ENCODE peak calls at places on chromosomes 13 and 19, in eight cellular contexts. L is Calu3, U is posterior cingulate gyrus, X is HFFc6, H is body of pancreas, V is activated T-helper 1 cell treated with Interleukin-2 at 50 U/mL for 16 hours, M is dorsolateral prefrontal cortex, O is anterior cingulate cortex. R is an unnamed sample.

GRCh38 chr19:53597023-53597422 is 34.8 kb upstream of the DPRX start:
- DNase-seq in U (no peak), O (no peak), M (no peak), V (no peak), H (no peak), L (no peak), X (no peak), R (no peak)

GRCh38 chr19:18791315-18791678 is 192 bp upstream of the COMP start:
- DNase-seq in M (no peak), H (no peak), U (no peak), X (no peak), V (no peak), L (no peak), O (no peak), R (no peak)

GRCh38 chr19:14492756-14493337 is 3.1 kb downstream of the GIPC1 start:
- DNase-seq in X (no peak), O (no peak), L (no peak), H (no peak), U (no peak), M (no peak), V (no peak), R (no peak)

GRCh38 chr13:32587014-32587773 is 942 bp downstream of the PDS5B start:
- DNase-seq in M (peak), L (peak), X (peak), V (peak), U (peak), H (peak), O (peak), R (peak)

GRCh38 chr19:14775855-14776254 is 2.5 kb downstream of the ADGRE2 start:
- DNase-seq in O (peak), V (no peak), M (no peak), U (no peak), X (no peak), H (no peak), L (no peak), R (peak)

GRCh38 chr19:31548941-31549340 is 199.7 kb upstream of the TSHZ3 start:
- DNase-seq in O (no peak), V (no peak), X (peak), H (peak), U (no peak), L (no peak), M (no peak), R (no peak)

GRCh38 chr19:40467007-40467565 is 285 bp downstream of the SPTBN4 start:
- DNase-seq in O (no peak), X (no peak), M (no peak), L (no peak), U (peak), H (peak), V (no peak), R (peak)

GRCh38 chr19:38199340-38199739 is 24.7 kb downstream of the DPF1 start:
- DNase-seq in M (no peak), L (no peak), X (no peak), U (peak), H (no peak), V (no peak), O (no peak), R (no peak)

GRCh38 chr13:44649118-44649455 is 73.0 kb upstream of the TSC22D1 start:
- DNase-seq in L (no peak), V (no peak), X (no peak), H (no peak), M (no peak), O (no peak), U (no peak), R (no peak)

GRCh38 chr19:10189631-10190425 is 4.9 kb downstream of the DNMT1 start:
- DNase-seq in M (no peak), O (no peak), X (no peak), L (no peak), V (no peak), H (no peak), U (no peak), R (no peak)

GRCh38 chr13:101230271-101230890 is 185.9 kb downstream of the NALCN start:
- DNase-seq in O (no peak), U (no peak), M (no peak), X (peak), L (no peak), V (no peak), H (no peak), R (no peak)

GRCh38 chr13:91308299-91308698 is 39.2 kb upstream of the MIR17HG start:
- DNase-seq in V (no peak), L (no peak), H (no peak), X (no peak), U (no peak), M (no peak), O (no peak), R (no peak)

GRCh38 chr13:24274452-24274971 is 34.9 kb upstream of the C1QTNF9 start:
- DNase-seq in V (no peak), M (no peak), X (no peak), L (no peak), H (no peak), O (peak), U (peak), R (peak)

GRCh38 chr19:3849092-3849491 is 19.7 kb downstream of the ZFR2 start:
- DNase-seq in V (no peak), M (no peak), O (no peak), X (no peak), L (peak), H (no peak), U (no peak), R (no peak)

R was measured in spleen.